ENCODE peak calls at places on chromosomes 16 and 17, in ten cellular contexts. One of them, this sample, is unnamed.

GRCh38 chr17:37802712-37803416 is 58.0 kb upstream of the HNF1B start:
- DNase-seq in left ventricle myocardium superior: no peak
- DNase-seq in activated T-helper 9 cell treated with anti-CD3 and anti-CD28 coated beads, Interleukin-2, amount 50 U/mL, for 16 hours: no peak
- DNase-seq in RPMI8226: no peak
- DNase-seq in smooth muscle cell of the brain vasculature: peak; percentile 36
- DNase-seq in NCI-H1092 treated with DMSO at 0.1 percent for 48 hours: no peak
- DNase-seq in AG10803: peak; percentile 89
- DNase-seq in HCT116: no peak
- DNase-seq in putamen: no peak
- DNase-seq in GM12864: no peak
- DNase-seq in this sample: no peak

GRCh38 chr17:82845163-82845807 is 5.5 kb upstream of the ZNF750 start:
- DNase-seq in left ventricle myocardium superior: peak; percentile 71
- DNase-seq in activated T-helper 9 cell treated with anti-CD3 and anti-CD28 coated beads, Interleukin-2, amount 50 U/mL, for 16 hours: no peak
- DNase-seq in RPMI8226: no peak
- DNase-seq in smooth muscle cell of the brain vasculature: no peak
- DNase-seq in NCI-H1092 treated with DMSO at 0.1 percent for 48 hours: no peak
- DNase-seq in AG10803: no peak
- DNase-seq in HCT116: no peak
- DNase-seq in putamen: no peak
- DNase-seq in GM12864: no peak
- DNase-seq in this sample: no peak

GRCh38 chr16:66374176-66374575 is 7.7 kb downstream of the CDH5 start:
- DNase-seq in left ventricle myocardium superior: no peak
- DNase-seq in activated T-helper 9 cell treated with anti-CD3 and anti-CD28 coated beads, Interleukin-2, amount 50 U/mL, for 16 hours: no peak
- DNase-seq in RPMI8226: no peak
- DNase-seq in smooth muscle cell of the brain vasculature: no peak
- DNase-seq in NCI-H1092 treated with DMSO at 0.1 percent for 48 hours: no peak
- DNase-seq in AG10803: no peak
- DNase-seq in HCT116: no peak
- DNase-seq in putamen: no peak
- DNase-seq in GM12864: no peak
- DNase-seq in this sample: no peak

GRCh38 chr17:31401456-31402254 is 10.2 kb downstream of the RAB11FIP4 start:
- DNase-seq in left ventricle myocardium superior: no peak
- DNase-seq in activated T-helper 9 cell treated with anti-CD3 and anti-CD28 coated beads, Interleukin-2, amount 50 U/mL, for 16 hours: no peak
- DNase-seq in RPMI8226: no peak
- DNase-seq in smooth muscle cell of the brain vasculature: no peak
- DNase-seq in NCI-H1092 treated with DMSO at 0.1 percent for 48 hours: no peak
- DNase-seq in AG10803: no peak
- DNase-seq in HCT116: no peak
- DNase-seq in putamen: no peak
- DNase-seq in GM12864: no peak
- DNase-seq in this sample: no peak

GRCh38 chr16:870856-871561 is 70.5 kb upstream of the GNG13 start:
- DNase-seq in left ventricle myocardium superior: peak; percentile 22
- DNase-seq in activated T-helper 9 cell treated with anti-CD3 and anti-CD28 coated beads, Interleukin-2, amount 50 U/mL, for 16 hours: no peak
- DNase-seq in RPMI8226: peak; percentile 87
- DNase-seq in smooth muscle cell of the brain vasculature: no peak
- DNase-seq in NCI-H1092 treated with DMSO at 0.1 percent for 48 hours: no peak
- DNase-seq in AG10803: no peak
- DNase-seq in HCT116: no peak
- DNase-seq in putamen: no peak
- DNase-seq in GM12864: no peak
- DNase-seq in this sample: no peak

GRCh38 chr16:48444574-48444973 is 59.4 kb upstream of the SIAH1 start:
- DNase-seq in left ventricle myocardium superior: peak; percentile 46
- DNase-seq in activated T-helper 9 cell treated with anti-CD3 and anti-CD28 coated beads, Interleukin-2, amount 50 U/mL, for 16 hours: no peak
- DNase-seq in RPMI8226: no peak
- DNase-seq in smooth muscle cell of the brain vasculature: peak; percentile 60
- DNase-seq in NCI-H1092 treated with DMSO at 0.1 percent for 48 hours: no peak
- DNase-seq in AG10803: peak; percentile 84
- DNase-seq in HCT116: peak; percentile 73
- DNase-seq in putamen: no peak
- DNase-seq in GM12864: no peak
- DNase-seq in this sample: no peak

GRCh38 chr17:37392024-37392590 is 14.5 kb downstream of the ACACA start:
- DNase-seq in left ventricle myocardium superior: no peak
- DNase-seq in activated T-helper 9 cell treated with anti-CD3 and anti-CD28 coated beads, Interleukin-2, amount 50 U/mL, for 16 hours: no peak
- DNase-seq in RPMI8226: no peak
- DNase-seq in smooth muscle cell of the brain vasculature: no peak
- DNase-seq in NCI-H1092 treated with DMSO at 0.1 percent for 48 hours: no peak
- DNase-seq in AG10803: peak; percentile 71
- DNase-seq in HCT116: no peak
- DNase-seq in putamen: no peak
- DNase-seq in GM12864: peak; percentile 21
- DNase-seq in this sample: no peak

GRCh38 chr16:1707193-1707790 is 1.3 kb downstream of the MAPK8IP3 start:
- DNase-seq in left ventricle myocardium superior: no peak
- DNase-seq in activated T-helper 9 cell treated with anti-CD3 and anti-CD28 coated beads, Interleukin-2, amount 50 U/mL, for 16 hours: no peak
- DNase-seq in RPMI8226: no peak
- DNase-seq in smooth muscle cell of the brain vasculature: no peak
- DNase-seq in NCI-H1092 treated with DMSO at 0.1 percent for 48 hours: no peak
- DNase-seq in AG10803: peak; percentile 44
- DNase-seq in HCT116: no peak
- DNase-seq in putamen: peak; percentile 41
- DNase-seq in GM12864: no peak
- DNase-seq in this sample: peak; percentile 44

GRCh38 chr16:11629071-11630030 is 38.9 kb upstream of the SNN start:
- DNase-seq in left ventricle myocardium superior: peak; percentile 44
- DNase-seq in activated T-helper 9 cell treated with anti-CD3 and anti-CD28 coated beads, Interleukin-2, amount 50 U/mL, for 16 hours: no peak
- DNase-seq in RPMI8226: peak; percentile 96
- DNase-seq in smooth muscle cell of the brain vasculature: no peak
- DNase-seq in NCI-H1092 treated with DMSO at 0.1 percent for 48 hours: peak; percentile 15
- DNase-seq in AG10803: no peak
- DNase-seq in HCT116: no peak
- DNase-seq in putamen: no peak
- DNase-seq in GM12864: no peak
- DNase-seq in this sample: peak; percentile 83

GRCh38 chr17:49952912-49953497 is 16.0 kb upstream of the DLX4 start:
- DNase-seq in left ventricle myocardium superior: no peak
- DNase-seq in activated T-helper 9 cell treated with anti-CD3 and anti-CD28 coated beads, Interleukin-2, amount 50 U/mL, for 16 hours: no peak
- DNase-seq in RPMI8226: no peak
- DNase-seq in smooth muscle cell of the brain vasculature: peak; percentile 13
- DNase-seq in NCI-H1092 treated with DMSO at 0.1 percent for 48 hours: no peak
- DNase-seq in AG10803: no peak
- DNase-seq in HCT116: no peak
- DNase-seq in putamen: no peak
- DNase-seq in GM12864: no peak
- DNase-seq in this sample: no peak

GRCh38 chr16:7321661-7322060 is 11.0 kb upstream of the RBFOX1 start:
- DNase-seq in left ventricle myocardium superior: no peak
- DNase-seq in activated T-helper 9 cell treated with anti-CD3 and anti-CD28 coated beads, Interleukin-2, amount 50 U/mL, for 16 hours: no peak
- DNase-seq in RPMI8226: peak; percentile 9
- DNase-seq in smooth muscle cell of the brain vasculature: no peak
- DNase-seq in NCI-H1092 treated with DMSO at 0.1 percent for 48 hours: peak; percentile 44
- DNase-seq in AG10803: no peak
- DNase-seq in HCT116: no peak
- DNase-seq in putamen: no peak
- DNase-seq in GM12864: no peak
- DNase-seq in this sample: peak; percentile 1

GRCh38 chr16:30065943-30066881 is 652 bp downstream of the ALDOA start:
- DNase-seq in left ventricle myocardium superior: peak; percentile 42
- DNase-seq in activated T-helper 9 cell treated with anti-CD3 and anti-CD28 coated beads, Interleukin-2, amount 50 U/mL, for 16 hours: peak; percentile 38
- DNase-seq in RPMI8226: peak; percentile 44
- DNase-seq in smooth muscle cell of the brain vasculature: no peak
- DNase-seq in NCI-H1092 treated with DMSO at 0.1 percent for 48 hours: no peak
- DNase-seq in AG10803: peak; percentile 65
- DNase-seq in HCT116: no peak
- DNase-seq in putamen: no peak
- DNase-seq in GM12864: no peak
- DNase-seq in this sample: peak; percentile 35

GRCh38 chr17:58269557-58270291 is 11.0 kb downstream of the MPO start:
- DNase-seq in left ventricle myocardium superior: no peak
- DNase-seq in activated T-helper 9 cell treated with anti-CD3 and anti-CD28 coated beads, Interleukin-2, amount 50 U/mL, for 16 hours: no peak
- DNase-seq in RPMI8226: no peak
- DNase-seq in smooth muscle cell of the brain vasculature: no peak
- DNase-seq in NCI-H1092 treated with DMSO at 0.1 percent for 48 hours: no peak
- DNase-seq in AG10803: no peak
- DNase-seq in HCT116: no peak
- DNase-seq in putamen: no peak
- DNase-seq in GM12864: no peak
- DNase-seq in this sample: no peak

GRCh38 chr16:17564856-17565255 is 94.1 kb upstream of the XYLT1 start:
- DNase-seq in left ventricle myocardium superior: no peak
- DNase-seq in activated T-helper 9 cell treated with anti-CD3 and anti-CD28 coated beads, Interleukin-2, amount 50 U/mL, for 16 hours: no peak
- DNase-seq in RPMI8226: no peak
- DNase-seq in smooth muscle cell of the brain vasculature: no peak
- DNase-seq in NCI-H1092 treated with DMSO at 0.1 percent for 48 hours: no peak
- DNase-seq in AG10803: no peak
- DNase-seq in HCT116: no peak
- DNase-seq in putamen: no peak
- DNase-seq in GM12864: no peak
- DNase-seq in this sample: no peak

GRCh38 chr16:86718118-86718517 is 139.8 kb downstream of the FOXL1 start:
- DNase-seq in left ventricle myocardium superior: no peak
- DNase-seq in activated T-helper 9 cell treated with anti-CD3 and anti-CD28 coated beads, Interleukin-2, amount 50 U/mL, for 16 hours: no peak
- DNase-seq in RPMI8226: peak; percentile 11
- DNase-seq in smooth muscle cell of the brain vasculature: no peak
- DNase-seq in NCI-H1092 treated with DMSO at 0.1 percent for 48 hours: no peak
- DNase-seq in AG10803: no peak
- DNase-seq in HCT116: no peak
- DNase-seq in putamen: no peak
- DNase-seq in GM12864: no peak
- DNase-seq in this sample: no peak

GRCh38 chr17:7912927-7913524 is 3.1 kb downstream of the RNF227 start:
- DNase-seq in left ventricle myocardium superior: no peak
- DNase-seq in activated T-helper 9 cell treated with anti-CD3 and anti-CD28 coated beads, Interleukin-2, amount 50 U/mL, for 16 hours: no peak
- DNase-seq in RPMI8226: peak; percentile 71
- DNase-seq in smooth muscle cell of the brain vasculature: no peak
- DNase-seq in NCI-H1092 treated with DMSO at 0.1 percent for 48 hours: peak; percentile 28
- DNase-seq in AG10803: peak; percentile 82
- DNase-seq in HCT116: peak; percentile 81
- DNase-seq in putamen: peak; percentile 54
- DNase-seq in GM12864: peak; percentile 70
- DNase-seq in this sample: peak; percentile 89

GRCh38 chr17:37848690-37849616 is 75.3 kb upstream of the TBC1D3K start:
- DNase-seq in left ventricle myocardium superior: no peak
- DNase-seq in activated T-helper 9 cell treated with anti-CD3 and anti-CD28 coated beads, Interleukin-2, amount 50 U/mL, for 16 hours: no peak
- DNase-seq in RPMI8226: peak; percentile 31
- DNase-seq in smooth muscle cell of the brain vasculature: no peak
- DNase-seq in NCI-H1092 treated with DMSO at 0.1 percent for 48 hours: no peak
- DNase-seq in AG10803: peak; percentile 72
- DNase-seq in HCT116: peak; percentile 89
- DNase-seq in putamen: no peak
- DNase-seq in GM12864: no peak
- DNase-seq in this sample: no peak

GRCh38 chr16:48231675-48232214 is 12.4 kb upstream of the LONP2 start:
- DNase-seq in left ventricle myocardium superior: no peak
- DNase-seq in activated T-helper 9 cell treated with anti-CD3 and anti-CD28 coated beads, Interleukin-2, amount 50 U/mL, for 16 hours: no peak
- DNase-seq in RPMI8226: peak; percentile 30
- DNase-seq in smooth muscle cell of the brain vasculature: no peak
- DNase-seq in NCI-H1092 treated with DMSO at 0.1 percent for 48 hours: no peak
- DNase-seq in AG10803: peak; percentile 53
- DNase-seq in HCT116: peak; percentile 35
- DNase-seq in putamen: no peak
- DNase-seq in GM12864: no peak
- DNase-seq in this sample: peak; percentile 19

GRCh38 chr16:56482667-56483236 is 31.4 kb downstream of the OGFOD1 start:
- DNase-seq in left ventricle myocardium superior: no peak
- DNase-seq in activated T-helper 9 cell treated with anti-CD3 and anti-CD28 coated beads, Interleukin-2, amount 50 U/mL, for 16 hours: no peak
- DNase-seq in RPMI8226: no peak
- DNase-seq in smooth muscle cell of the brain vasculature: no peak
- DNase-seq in NCI-H1092 treated with DMSO at 0.1 percent for 48 hours: no peak
- DNase-seq in AG10803: no peak
- DNase-seq in HCT116: no peak
- DNase-seq in putamen: no peak
- DNase-seq in GM12864: no peak
- DNase-seq in this sample: no peak

GRCh38 chr17:82956146-82956725 is 116.4 kb upstream of the ZNF750 start:
- DNase-seq in left ventricle myocardium superior: no peak
- DNase-seq in activated T-helper 9 cell treated with anti-CD3 and anti-CD28 coated beads, Interleukin-2, amount 50 U/mL, for 16 hours: no peak
- DNase-seq in RPMI8226: no peak
- DNase-seq in smooth muscle cell of the brain vasculature: no peak
- DNase-seq in NCI-H1092 treated with DMSO at 0.1 percent for 48 hours: no peak
- DNase-seq in AG10803: no peak
- DNase-seq in HCT116: no peak
- DNase-seq in putamen: no peak
- DNase-seq in GM12864: no peak
- DNase-seq in this sample: no peak

GRCh38 chr17:81667754-81668153 is 1.2 kb downstream of the CCDC137 start:
- DNase-seq in left ventricle myocardium superior: no peak
- DNase-seq in activated T-helper 9 cell treated with anti-CD3 and anti-CD28 coated beads, Interleukin-2, amount 50 U/mL, for 16 hours: no peak
- DNase-seq in RPMI8226: no peak
- DNase-seq in smooth muscle cell of the brain vasculature: no peak
- DNase-seq in NCI-H1092 treated with DMSO at 0.1 percent for 48 hours: no peak
- DNase-seq in AG10803: no peak
- DNase-seq in HCT116: no peak
- DNase-seq in putamen: no peak
- DNase-seq in GM12864: no peak
- DNase-seq in this sample: peak; percentile 54

GRCh38 chr17:20009052-20009301 is 182 bp upstream of the SPECC1 start:
- DNase-seq in left ventricle myocardium superior: no peak
- DNase-seq in activated T-helper 9 cell treated with anti-CD3 and anti-CD28 coated beads, Interleukin-2, amount 50 U/mL, for 16 hours: no peak
- DNase-seq in RPMI8226: no peak
- DNase-seq in smooth muscle cell of the brain vasculature: no peak
- DNase-seq in NCI-H1092 treated with DMSO at 0.1 percent for 48 hours: no peak
- DNase-seq in AG10803: no peak
- DNase-seq in HCT116: no peak
- DNase-seq in putamen: no peak
- DNase-seq in GM12864: no peak
- DNase-seq in this sample: no peak

GRCh38 chr17:67293251-67294203 is 48.5 kb upstream of the HELZ start:
- DNase-seq in left ventricle myocardium superior: peak; percentile 80
- DNase-seq in activated T-helper 9 cell treated with anti-CD3 and anti-CD28 coated beads, Interleukin-2, amount 50 U/mL, for 16 hours: peak; percentile 43
- DNase-seq in RPMI8226: peak; percentile 81
- DNase-seq in smooth muscle cell of the brain vasculature: no peak
- DNase-seq in NCI-H1092 treated with DMSO at 0.1 percent for 48 hours: peak; percentile 31
- DNase-seq in AG10803: peak; percentile 47
- DNase-seq in HCT116: peak; percentile 69
- DNase-seq in putamen: peak; percentile 18
- DNase-seq in GM12864: peak; percentile 35
- DNase-seq in this sample: peak; percentile 83

GRCh38 chr17:27670791-27671590 is 40.0 kb downstream of the LGALS9 start:
- DNase-seq in left ventricle myocardium superior: no peak
- DNase-seq in activated T-helper 9 cell treated with anti-CD3 and anti-CD28 coated beads, Interleukin-2, amount 50 U/mL, for 16 hours: no peak
- DNase-seq in RPMI8226: no peak
- DNase-seq in smooth muscle cell of the brain vasculature: no peak
- DNase-seq in NCI-H1092 treated with DMSO at 0.1 percent for 48 hours: no peak
- DNase-seq in AG10803: no peak
- DNase-seq in HCT116: no peak
- DNase-seq in putamen: no peak
- DNase-seq in GM12864: no peak
- DNase-seq in this sample: no peak